ENCODE peak calls at places on chromosomes 3 and 15, in nine cellular contexts. P is GM12892; S is CD8-positive, alpha-beta T cell; A is NCI-H187 treated with DMSO at 0.1 percent for 48 hours; Q is Daoy; X is NCI-H510A; Z is progenitor cell of endocrine pancreas; V is activated naive CD8-positive, alpha-beta T cell treated with anti-CD3 and anti-CD28 coated beads for 36 hours; D is iPS-NIHi11. F is an unnamed sample.

GRCh38 chr3:32136703-32137102 is 30.3 kb downstream of the GPD1L start:
- DNase-seq in P (no peak), S (no peak), A (no peak), Q (no peak), X (no peak), Z (no peak), V (no peak), D (no peak), F (no peak)

GRCh38 chr3:184341925-184342324 is 4.5 kb downstream of the FAM131A start:
- DNase-seq in P (no peak), S (no peak), A (peak; percentile 17), Q (no peak), X (peak; percentile 82), Z (no peak), V (no peak), D (no peak), F (no peak)

GRCh38 chr15:94232107-94232506 is 746 bp downstream of the MCTP2 start:
- DNase-seq in P (no peak), S (no peak), A (no peak), Q (no peak), X (no peak), Z (no peak), V (no peak), D (no peak), F (no peak)

GRCh38 chr15:68733666-68734065 is 87.0 kb downstream of the ANP32A start:
- DNase-seq in P (no peak), S (no peak), A (no peak), Q (no peak), X (no peak), Z (no peak), V (no peak), D (no peak), F (no peak)

GRCh38 chr3:9721015-9721697 is 10.4 kb upstream of the BRPF1 start:
- DNase-seq in P (no peak), S (no peak), A (no peak), Q (no peak), X (no peak), Z (no peak), V (no peak), D (no peak), F (no peak)

GRCh38 chr3:148975277-148975676 is 16.1 kb upstream of the GYG1 start:
- DNase-seq in P (no peak), S (no peak), A (no peak), Q (no peak), X (no peak), Z (no peak), V (no peak), D (no peak), F (no peak)

GRCh38 chr3:45819543-45819942 is 22.4 kb downstream of the LZTFL1 start:
- DNase-seq in P (no peak), S (no peak), A (no peak), Q (no peak), X (no peak), Z (no peak), V (no peak), D (no peak), F (no peak)

GRCh38 chr15:82966671-82967071 is 14.2 kb upstream of the HOMER2 start:
- DNase-seq in P (no peak), S (no peak), A (no peak), Q (no peak), X (no peak), Z (no peak), V (peak; percentile 17), D (no peak), F (no peak)

GRCh38 chr3:156661158-156661557 is 13.2 kb upstream of the TIPARP start:
- DNase-seq in P (no peak), S (no peak), A (no peak), Q (no peak), X (no peak), Z (no peak), V (no peak), D (no peak), F (no peak)

GRCh38 chr15:66763186-66764066 is 61.4 kb downstream of the SMAD6 start:
- DNase-seq in P (no peak), S (no peak), A (no peak), Q (no peak), X (no peak), Z (no peak), V (no peak), D (no peak), F (no peak)

GRCh38 chr15:64163662-64164362 is 990 bp upstream of the PPIB start:
- DNase-seq in P (no peak), S (no peak), A (no peak), Q (no peak), X (no peak), Z (no peak), V (no peak), D (no peak), F (no peak)

F was measured in stimulated activated naive CD4-positive, alpha-beta T cell.